ENCODE peak calls at places on chromosomes 4 and X, in six cellular contexts. Y is Peyer's patch, P is SHP77 treated with DMSO at 0.1 percent for 48 hours, H is head of caudate nucleus, W is HFFc6, O is neural crest cell. D is an unnamed sample.

GRCh38 chr4:83599183-83599582 is 63.3 kb downstream of the GPAT3 start:
- DNase-seq in H (no peak), Y (no peak), P (no peak), W (peak), O (no peak), D (no peak)

GRCh38 chr4:84481077-84481878 is 17.8 kb downstream of the NKX6-1 start:
- DNase-seq in Y (no peak), W (no peak), H (no peak), O (no peak), P (no peak), D (no peak)

GRCh38 chr4:2570036-2570435 is 33.6 kb downstream of the FAM193A start:
- DNase-seq in P (no peak), Y (no peak), W (no peak), O (no peak), H (no peak), D (no peak)

GRCh38 chr4:121212801-121213200 is 48.7 kb upstream of the TNIP3 start:
- DNase-seq in W (no peak), P (no peak), O (no peak), H (no peak), Y (no peak), D (no peak)

GRCh38 chr4:65508169-65508568 is 162.1 kb downstream of the EPHA5 start:
- DNase-seq in H (no peak), Y (no peak), W (no peak), P (no peak), O (no peak), D (no peak)

GRCh38 chr4:153490985-153491483 is 24.9 kb downstream of the TMEM131L start:
- DNase-seq in H (no peak), P (no peak), Y (no peak), O (no peak), W (no peak), D (no peak)

GRCh38 chr4:55397521-55398321 is 2.0 kb downstream of the TMEM165 start:
- DNase-seq in Y (no peak), H (no peak), W (peak), O (no peak), P (no peak), D (no peak)

GRCh38 chr4:13542577-13543042 is 1.7 kb downstream of the NKX3-2 start:
- DNase-seq in O (no peak), W (no peak), Y (no peak), H (no peak), P (no peak), D (no peak)

GRCh38 chr4:185229021-185229818 is 19.8 kb downstream of the SNX25 start:
- DNase-seq in W (no peak), Y (no peak), O (no peak), H (no peak), P (no peak), D (no peak)

GRCh38 chrX:150690126-150690525 is 3.1 kb upstream of the MTMR1 start:
- DNase-seq in Y (no peak), O (no peak), W (peak), H (no peak), P (no peak), D (no peak)

GRCh38 chr4:177902386-177902785 is 460.1 kb upstream of the AGA start:
- DNase-seq in Y (no peak), O (no peak), P (no peak), W (no peak), H (no peak), D (no peak)

GRCh38 chr4:20496078-20496477 is 204.2 kb upstream of the PACRGL start:
- DNase-seq in W (no peak), O (no peak), Y (no peak), P (no peak), H (no peak), D (no peak)

GRCh38 chrX:56733459-56734046 is 4.5 kb downstream of the NBDY start:
- DNase-seq in P (peak), W (peak), Y (peak), H (no peak), O (peak), D (peak)

GRCh38 chrX:115579786-115580294 is 18.9 kb downstream of the PLS3 start:
- DNase-seq in O (no peak), Y (no peak), W (no peak), H (no peak), P (no peak), D (no peak)

GRCh38 chr4:139819082-139819481 is 153.5 kb downstream of the MGST2 start:
- DNase-seq in H (no peak), P (no peak), O (no peak), Y (no peak), W (no peak), D (no peak)

GRCh38 chr4:153257151-153257620 is 52.9 kb downstream of the TRIM2 start:
- DNase-seq in O (peak), P (peak), Y (no peak), W (peak), H (peak), D (peak)

GRCh38 chrX:49230500-49231232 is 2.5 kb downstream of the CACNA1F start:
- DNase-seq in P (no peak), Y (peak), O (no peak), W (no peak), H (peak), D (peak)

GRCh38 chr4:20192754-20193521 is 58.8 kb upstream of the SLIT2 start:
- DNase-seq in P (no peak), H (no peak), Y (no peak), W (no peak), O (no peak), D (no peak)

GRCh38 chrX:9337056-9337455 is 127.8 kb upstream of the TBL1X start:
- DNase-seq in W (no peak), H (no peak), P (no peak), O (no peak), Y (no peak), D (no peak)

GRCh38 chr4:25702848-25703247 is 47.2 kb downstream of the SLC34A2 start:
- DNase-seq in H (no peak), W (peak), P (no peak), Y (no peak), O (no peak), D (no peak)

GRCh38 chr4:93660036-93660435 is 168.5 kb upstream of the ATOH1 start:
- DNase-seq in O (no peak), P (no peak), W (no peak), Y (no peak), H (no peak), D (no peak)

GRCh38 chrX:45712067-45712466 is 511.4 kb upstream of the DIPK2B start:
- DNase-seq in Y (no peak), H (no peak), W (peak), O (no peak), P (no peak), D (no peak)

GRCh38 chrX:2451456-2452316 is 49.1 kb downstream of the DHRSX start:
- DNase-seq in H (no peak), Y (no peak), W (no peak), P (no peak), O (no peak), D (no peak)

GRCh38 chrX:47797084-47797483 is 39.6 kb upstream of the ZNF81 start:
- DNase-seq in O (no peak), W (no peak), Y (no peak), P (no peak), H (no peak), D (no peak)

D was measured in activated CD4-positive, alpha-beta T cell treated with anti-CD3 and anti-CD28 coated beads for 1 hour.